ENCODE peak calls at places on chromosomes 4 and X, in six cellular contexts. R, Q, X, V, U and I are unnamed samples.

GRCh38 chr4:33073811-33074210 is 2353.6 kb downstream of the PCDH7 start:
- DNase-seq in R (no peak), Q (no peak), X (no peak), V (no peak), U (no peak), I (no peak)

GRCh38 chr4:87081826-87082225 is 138.6 kb downstream of the KLHL8 start:
- DNase-seq in R (no peak), Q (no peak), X (no peak), V (no peak), U (no peak), I (no peak)

GRCh38 chr4:42906906-42907774 is 14.6 kb downstream of the GRXCR1 start:
- DNase-seq in R (no peak), Q (no peak), X (no peak), V (no peak), U (no peak), I (no peak)

GRCh38 chr4:107997794-107998193 is 8.1 kb downstream of the HADH start:
- DNase-seq in R (no peak), Q (no peak), X (no peak), V (no peak), U (no peak), I (no peak)

GRCh38 chrX:111095974-111096870 is at the start of gene PAK3:
- DNase-seq in R (no peak), Q (no peak), X (peak; percentile 79), V (no peak), U (no peak), I (no peak)

GRCh38 chr4:105808459-105809041 is 86.7 kb upstream of the NPNT start:
- DNase-seq in R (no peak), Q (no peak), X (peak; percentile 13), V (peak; percentile 4), U (no peak), I (no peak)

GRCh38 chr4:122890142-122890769 is 32.1 kb downstream of the NUDT6 start:
- DNase-seq in R (no peak), Q (no peak), X (no peak), V (no peak), U (no peak), I (no peak)

GRCh38 chr4:89598602-89599001 is 238.4 kb downstream of the SNCA start:
- DNase-seq in R (no peak), Q (peak; percentile 15), X (peak; percentile 6), V (no peak), U (no peak), I (no peak)

GRCh38 chr4:121070696-121071639 is 1.4 kb downstream of the NDNF start:
- DNase-seq in R (no peak), Q (no peak), X (peak; percentile 77), V (no peak), U (no peak), I (no peak)

GRCh38 chr4:41334182-41334581 is 77.5 kb downstream of the UCHL1 start:
- DNase-seq in R (no peak), Q (no peak), X (no peak), V (no peak), U (no peak), I (no peak)

GRCh38 chrX:107716816-107717700 is 58.5 kb downstream of the TSC22D3 start:
- DNase-seq in R (peak; percentile 47), Q (no peak), X (peak; percentile 60), V (no peak), U (peak; percentile 64), I (peak; percentile 39)

GRCh38 chrX:136190038-136190437 is 42.7 kb downstream of the FHL1 start:
- DNase-seq in R (no peak), Q (no peak), X (no peak), V (no peak), U (no peak), I (no peak)

GRCh38 chr4:184384056-184384809 is 90.1 kb downstream of the IRF2 start:
- DNase-seq in R (peak; percentile 41), Q (peak; percentile 86), X (no peak), V (no peak), U (peak; percentile 92), I (no peak)

GRCh38 chr4:55079451-55080173 is 45.8 kb downstream of the KDR start:
- DNase-seq in R (no peak), Q (no peak), X (no peak), V (no peak), U (no peak), I (no peak)

GRCh38 chrX:109940411-109940810 is 62.5 kb upstream of the TMEM164 start:
- DNase-seq in R (no peak), Q (no peak), X (no peak), V (no peak), U (no peak), I (no peak)

GRCh38 chr4:52573551-52573950 is 85.5 kb downstream of the USP46 start:
- DNase-seq in R (no peak), Q (no peak), X (no peak), V (no peak), U (no peak), I (no peak)

GRCh38 chrX:46444011-46444410 is 101.2 kb downstream of the ZNF674 start:
- DNase-seq in R (no peak), Q (peak; percentile 40), X (no peak), V (peak; percentile 14), U (no peak), I (no peak)

GRCh38 chrX:122943918-122944317 is 240.2 kb upstream of the GRIA3 start:
- DNase-seq in R (no peak), Q (no peak), X (no peak), V (no peak), U (no peak), I (no peak)
- TF ChIP-seq POLR2AphosphoS5 in R (no peak), Q (no peak), X (no peak), V (no peak), U (no peak), I (no peak)

GRCh38 chrX:121836000-121836399 is 788.6 kb downstream of the GLUD2 start:
- DNase-seq in R (no peak), Q (peak; percentile 0), X (no peak), V (no peak), U (no peak), I (no peak)

GRCh38 chrX:121832446-121832845 is 785.0 kb downstream of the GLUD2 start:
- DNase-seq in R (no peak), Q (no peak), X (no peak), V (no peak), U (no peak), I (no peak)

GRCh38 chrX:121831601-121832000 is 784.2 kb downstream of the GLUD2 start:
- DNase-seq in R (no peak), Q (no peak), X (no peak), V (no peak), U (no peak), I (no peak)
- TF ChIP-seq TAF1 in R (no peak), Q (no peak), X (no peak), V (no peak), U (no peak), I (no peak)

GRCh38 chr4:3392319-3392718 is 49.4 kb upstream of the HGFAC start:
- DNase-seq in R (no peak), Q (no peak), X (no peak), V (no peak), U (no peak), I (no peak)
- TF ChIP-seq POLR2AphosphoS5 in R (no peak), Q (no peak), X (no peak), V (no peak), U (no peak), I (no peak)

GRCh38 chrX:120271218-120271617 is 20.6 kb downstream of the ZBTB33 start:
- DNase-seq in R (no peak), Q (no peak), X (peak; percentile 5), V (no peak), U (no peak), I (no peak)
- TF ChIP-seq TAF1 in R (no peak), Q (no peak), X (no peak), V (no peak), U (no peak), I (no peak)

GRCh38 chr4:37864786-37865185 is 26.1 kb upstream of the TBC1D1 start:
- DNase-seq in R (no peak), Q (no peak), X (no peak), V (no peak), U (no peak), I (no peak)
- TF ChIP-seq POLR2AphosphoS5 in R (no peak), Q (no peak), X (no peak), V (no peak), U (no peak), I (no peak)

DNA sequence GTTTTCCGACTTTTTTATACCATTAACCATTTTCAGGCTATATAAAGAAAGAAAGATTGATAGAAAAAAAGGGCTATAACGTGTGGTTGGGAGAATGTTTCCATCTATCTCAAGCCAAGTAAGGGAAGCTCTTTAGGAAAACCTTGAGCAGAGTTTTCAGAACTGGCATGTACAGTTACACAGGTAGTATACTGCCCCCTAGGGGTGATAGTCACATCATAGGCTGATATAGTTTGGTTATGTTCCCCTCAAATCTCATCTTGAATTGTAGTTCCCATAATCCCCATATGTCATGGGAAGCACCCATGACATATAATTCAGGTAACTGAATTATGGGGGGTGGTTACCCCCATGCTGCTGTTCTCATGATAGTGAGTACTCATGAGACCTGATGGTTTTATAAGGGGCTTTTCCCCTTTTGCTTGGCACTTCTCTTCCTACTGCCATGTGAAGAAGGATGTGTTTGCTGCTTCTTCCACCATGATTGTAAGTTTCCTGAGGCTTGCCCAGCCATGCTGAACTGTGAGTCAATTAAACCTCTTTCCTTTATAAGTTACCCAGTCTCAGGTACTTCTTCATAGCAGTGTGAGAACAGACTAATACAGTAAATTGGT is 186.8 kb downstream of the TMA16 start:
- DNase-seq in R (peak; percentile 15), Q (peak; percentile 35), X (peak; percentile 48), V (peak; percentile 46), U (no peak), I (no peak)
- TF ChIP-seq TAF1 in R (no peak), Q (no peak), X (no peak), V (no peak), U (no peak), I (no peak)

GRCh38 chr4:37827030-37827705 is 682 bp downstream of the PGM2 start:
- DNase-seq in R (peak; percentile 24), Q (no peak), X (no peak), V (peak; percentile 57), U (no peak), I (peak; percentile 35)
- TF ChIP-seq POLR2AphosphoS5 in R (no peak), Q (no peak), X (no peak), V (no peak), U (no peak), I (no peak)

GRCh38 chrX:75067931-75068330 is 88.2 kb downstream of the ABCB7 start:
- DNase-seq in R (no peak), Q (no peak), X (no peak), V (no peak), U (no peak), I (no peak)
- TF ChIP-seq TAF1 in R (no peak), Q (no peak), X (no peak), V (no peak), U (no peak), I (no peak)